ENCODE peak calls at places on chromosomes 11 and 22, in four cellular contexts. C is A549, Y is GM12865, N is neural progenitor cell. Z is an unnamed sample.

GRCh38 chr11:102561636-102562035 is 31.1 kb upstream of the MMP7 start:
- DNase-seq in C (no peak), Y (no peak), N (no peak), Z (no peak)

GRCh38 chr22:19527861-19528417 is 3.7 kb upstream of the CLDN5 start:
- DNase-seq in C (no peak), Y (no peak), N (no peak), Z (no peak)

GRCh38 chr11:9399466-9399865 is 15.0 kb downstream of the IPO7 start:
- DNase-seq in C (no peak), Y (no peak), N (no peak), Z (no peak)

GRCh38 chr11:78080818-78081495 is 1.3 kb upstream of the NDUFC2 start:
- DNase-seq in C (no peak), Y (no peak), N (no peak), Z (peak; percentile 80)

GRCh38 chr11:14357843-14358728 is 897 bp downstream of the RRAS2 start:
- DNase-seq in C (peak; percentile 76), Y (peak; percentile 57), N (peak; percentile 93), Z (peak; percentile 72)

GRCh38 chr22:45155050-45155840 is 8.5 kb upstream of the NUP50 start:
- DNase-seq in C (no peak), Y (no peak), N (no peak), Z (peak; percentile 36)

GRCh38 chr11:69062873-69063665 is 14.3 kb downstream of the TPCN2 start:
- DNase-seq in C (no peak), Y (no peak), N (no peak), Z (no peak)

GRCh38 chr11:24760681-24761080 is 263.8 kb downstream of the LUZP2 start:
- DNase-seq in C (no peak), Y (no peak), N (no peak), Z (peak; percentile 71)

GRCh38 chr11:123588117-123588815 is 66.2 kb downstream of the SCN3B start:
- DNase-seq in C (peak; percentile 93), Y (no peak), N (no peak), Z (no peak)

GRCh38 chr11:75154646-75155569 is 4.0 kb downstream of the SLCO2B1 start:
- DNase-seq in C (no peak), Y (no peak), N (no peak), Z (peak; percentile 70)

GRCh38 chr11:3186166-3186953 is 21.2 kb upstream of the OSBPL5 start:
- DNase-seq in C (no peak), Y (no peak), N (no peak), Z (no peak)

GRCh38 chr11:110565344-110565684 is 135.6 kb downstream of the FDX1 start:
- DNase-seq in C (peak; percentile 11), Y (no peak), N (peak; percentile 40), Z (peak; percentile 41)

GRCh38 chr11:66116576-66117361 is 46.7 kb downstream of the PACS1 start:
- DNase-seq in C (no peak), Y (peak; percentile 40), N (no peak), Z (no peak)

GRCh38 chr22:48574776-48575566 is 1252.7 kb downstream of the BRD1 start:
- DNase-seq in C (peak; percentile 67), Y (no peak), N (peak; percentile 92), Z (peak; percentile 3)

GRCh38 chr11:119206512-119207299 is 567 bp downstream of the CBL start:
- DNase-seq in C (no peak), Y (peak; percentile 61), N (peak; percentile 75), Z (no peak)

GRCh38 chr22:23509571-23510302 is 70.4 kb downstream of the IGLL1 start:
- DNase-seq in C (no peak), Y (no peak), N (no peak), Z (peak; percentile 87)

GRCh38 chr11:63671322-63672155 is at the start of gene ATL3:
- DNase-seq in C (peak; percentile 99), Y (peak; percentile 98), N (peak; percentile 98), Z (peak; percentile 97)
- TF ChIP-seq CTCF in C (no peak), Y (no peak), N (no peak), Z (no peak)

GRCh38 chr22:29885610-29886009 is 2.6 kb downstream of the MTMR3 start:
- DNase-seq in C (no peak), Y (no peak), N (no peak), Z (no peak)

GRCh38 chr22:29883831-29884139 is 811 bp downstream of the MTMR3 start:
- DNase-seq in C (no peak), Y (peak; percentile 27), N (no peak), Z (no peak)

GRCh38 chr22:29886601-29887000 is 3.6 kb downstream of the MTMR3 start:
- DNase-seq in C (no peak), Y (no peak), N (no peak), Z (no peak)

GRCh38 chr22:29882716-29883044 is 294 bp upstream of the MTMR3 start:
- DNase-seq in C (no peak), Y (no peak), N (no peak), Z (no peak)

GRCh38 chr22:29883045-29883830 is at the start of gene MTMR3:
- DNase-seq in C (peak; percentile 89), Y (peak; percentile 95), N (peak; percentile 97), Z (peak; percentile 91)
- TF ChIP-seq CTCF in C (no peak), Y (peak; percentile 10), N (peak; percentile 53), Z (no peak)

GRCh38 chr11:33703771-33704170 is 3.1 kb upstream of the C11orf91 start:
- DNase-seq in C (peak; percentile 44), Y (no peak), N (no peak), Z (peak; percentile 68)

GRCh38 chr11:33703234-33703633 is 2.6 kb upstream of the C11orf91 start:
- DNase-seq in C (peak; percentile 45), Y (no peak), N (no peak), Z (no peak)

GRCh38 chr11:33706546-33706945 is 5.9 kb upstream of the C11orf91 start:
- DNase-seq in C (no peak), Y (no peak), N (no peak), Z (peak; percentile 77)

GRCh38 chr11:33706961-33707360 is 6.3 kb upstream of the C11orf91 start:
- DNase-seq in C (no peak), Y (no peak), N (no peak), Z (no peak)

GRCh38 chr11:33704240-33705002 is 3.8 kb upstream of the C11orf91 start:
- DNase-seq in C (no peak), Y (no peak), N (no peak), Z (no peak)
- TF ChIP-seq CTCF in C (no peak), Y (no peak), N (no peak), Z (peak; percentile 26)

GRCh38 chr22:22043296-22044078 is 60.9 kb upstream of the TOP3B start:
- DNase-seq in C (no peak), Y (peak; percentile 49), N (no peak), Z (no peak)
- TF ChIP-seq CTCF in C (no peak), Y (no peak), N (no peak), Z (no peak)

GRCh38 chr11:1458340-1459218 is 28.0 kb downstream of the MOB2 start:
- DNase-seq in C (peak; percentile 55), Y (no peak), N (peak; percentile 70), Z (peak; percentile 22)
- TF ChIP-seq CTCF in C (peak; percentile 18), Y (no peak), N (peak; percentile 26), Z (peak; percentile 25)

GRCh38 chr11:57700425-57700824 is 11.6 kb downstream of the MED19 start:
- DNase-seq in C (no peak), Y (no peak), N (peak; percentile 16), Z (no peak)
- TF ChIP-seq CTCF in C (no peak), Y (no peak), N (peak; percentile 22), Z (no peak)

DNA sequence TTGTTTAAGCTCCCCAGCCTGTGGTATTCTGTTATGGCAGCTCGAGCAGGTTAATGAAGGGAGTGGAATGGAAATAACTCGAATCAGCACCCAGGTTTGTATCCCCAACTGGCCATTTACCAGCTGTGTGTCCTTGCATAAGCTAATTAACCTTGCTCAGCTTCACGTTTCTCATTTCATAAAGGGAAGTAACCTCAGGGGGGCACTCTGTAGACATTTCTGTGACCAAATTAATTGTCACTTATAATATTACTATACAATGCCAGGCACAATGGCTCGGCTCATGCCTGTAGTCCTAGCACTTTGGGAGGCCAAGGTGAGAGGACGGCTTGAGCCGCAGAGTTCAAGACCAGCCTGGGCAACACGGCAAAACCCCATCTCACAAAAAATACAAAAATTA is 13.8 kb downstream of the ADA2 start:
- DNase-seq in C (no peak), Y (peak; percentile 26), N (no peak), Z (no peak)
- TF ChIP-seq CTCF in C (no peak), Y (no peak), N (no peak), Z (no peak)

Z was measured in fibroblast of pulmonary artery.